ENCODE peak calls at places on chromosome 1, in seven cellular contexts. Z is gastrocnemius medialis; N is stimulated activated CD8-positive, alpha-beta memory T cell treated with anti-CD3 and anti-CD28 coated beads, Interleukin-15, amount 100 ng/mL, for 1 hour; L is ecto neural progenitor cell; J is epithelial cell of prostate; O is AML-193; T is CD4-positive, alpha-beta memory T cell. A is an unnamed sample.

GRCh38 chr1:188372821-188373220 is 1544.1 kb downstream of the PLA2G4A start:
- DNase-seq in Z (no peak), N (no peak), L (no peak), J (no peak), O (peak), T (no peak), A (no peak)

GRCh38 chr1:50183734-50184133 is 75.0 kb downstream of the ELAVL4 start:
- DNase-seq in Z (no peak), N (no peak), L (no peak), J (no peak), O (no peak), T (no peak), A (no peak)

GRCh38 chr1:98919211-98919610 is 85.5 kb downstream of the PLPPR5 start:
- DNase-seq in Z (no peak), N (no peak), L (no peak), J (no peak), O (no peak), T (no peak), A (no peak)

GRCh38 chr1:153697873-153698647 is 19.6 kb downstream of the NPR1 start:
- DNase-seq in Z (no peak), N (no peak), L (peak), J (no peak), O (no peak), T (no peak), A (no peak)

GRCh38 chr1:229298887-229299503 is 28.1 kb downstream of the RAB4A start:
- DNase-seq in Z (no peak), N (no peak), L (no peak), J (no peak), O (no peak), T (no peak), A (no peak)

GRCh38 chr1:86515597-86515996 is 31.3 kb upstream of the CLCA4 start:
- DNase-seq in Z (no peak), N (no peak), L (no peak), J (peak), O (peak), T (no peak), A (no peak)

GRCh38 chr1:32878183-32878582 is 7.5 kb upstream of the FNDC5 start:
- DNase-seq in Z (no peak), N (no peak), L (no peak), J (peak), O (no peak), T (no peak), A (peak)

GRCh38 chr1:165257969-165258459 is 98.5 kb downstream of the LMX1A start:
- DNase-seq in Z (peak), N (no peak), L (peak), J (peak), O (no peak), T (no peak), A (peak)

GRCh38 chr1:110292327-110292741 is 46.8 kb upstream of the RBM15 start:
- DNase-seq in Z (no peak), N (no peak), L (no peak), J (no peak), O (peak), T (no peak), A (no peak)

GRCh38 chr1:38113080-38113743 is 66.6 kb upstream of the POU3F1 start:
- DNase-seq in Z (no peak), N (no peak), L (no peak), J (no peak), O (no peak), T (no peak), A (no peak)

GRCh38 chr1:15426492-15427279 is 11.6 kb upstream of the CTRC start:
- DNase-seq in Z (no peak), N (no peak), L (no peak), J (no peak), O (no peak), T (no peak), A (no peak)

GRCh38 chr1:32754282-32755097 is 51.9 kb upstream of the SYNC start:
- DNase-seq in Z (no peak), N (no peak), L (peak), J (no peak), O (no peak), T (peak), A (no peak)

GRCh38 chr1:211479624-211480023 is 12.3 kb downstream of the RD3 start:
- DNase-seq in Z (no peak), N (no peak), L (no peak), J (no peak), O (no peak), T (no peak), A (no peak)

GRCh38 chr1:197783510-197783948 is 8.2 kb upstream of the DENND1B start:
- DNase-seq in Z (no peak), N (no peak), L (no peak), J (peak), O (no peak), T (no peak), A (peak)